ENCODE peak calls at places on chromosomes 4 and X, in seven cellular contexts. T, H, V, S, C, Y and I are unnamed samples.
A peak's percentile ranks its signal among the peaks of the same experiment; 100 is the strongest.

GRCh38 chrX:79182616-79183015 is 38.1 kb downstream of the GPR174 start:
- DNase-seq in T (no peak), H (no peak), V (peak; percentile 84), S (no peak), C (no peak), Y (no peak), I (no peak)

GRCh38 chr4:40827774-40828173 is 78.0 kb downstream of the NSUN7 start:
- DNase-seq in T (no peak), H (no peak), V (no peak), S (no peak), C (no peak), Y (no peak), I (no peak)

GRCh38 chr4:157014621-157015591 is 43.3 kb upstream of the PDGFC start:
- DNase-seq in T (peak; percentile 29), H (no peak), V (no peak), S (no peak), C (no peak), Y (no peak), I (no peak)

GRCh38 chrX:9369802-9370291 is 95.0 kb upstream of the TBL1X start:
- DNase-seq in T (no peak), H (no peak), V (no peak), S (no peak), C (no peak), Y (no peak), I (no peak)

GRCh38 chr4:82268050-82268825 is 105.6 kb downstream of the HNRNPD start:
- DNase-seq in T (peak; percentile 29), H (peak; percentile 57), V (no peak), S (peak; percentile 53), C (peak; percentile 51), Y (peak; percentile 51), I (peak; percentile 51)

GRCh38 chr4:183185018-183185417 is 86.0 kb downstream of the WWC2 start:
- DNase-seq in T (no peak), H (no peak), V (no peak), S (no peak), C (no peak), Y (no peak), I (no peak)

GRCh38 chr4:2437475-2438215 is 18.9 kb downstream of the CFAP99 start:
- DNase-seq in T (no peak), H (no peak), V (no peak), S (no peak), C (no peak), Y (no peak), I (no peak)

GRCh38 chr4:153759407-153760226 is at the start of gene RNF175:
- DNase-seq in T (no peak), H (peak; percentile 90), V (no peak), S (no peak), C (no peak), Y (peak; percentile 71), I (no peak)

GRCh38 chr4:69860007-69860406 is at the start of gene SULT1E1:
- DNase-seq in T (no peak), H (no peak), V (no peak), S (no peak), C (no peak), Y (no peak), I (no peak)

GRCh38 chr4:143344011-143344410 is 7.3 kb downstream of the GAB1 start:
- DNase-seq in T (no peak), H (no peak), V (no peak), S (no peak), C (no peak), Y (no peak), I (no peak)

GRCh38 chr4:59091376-59092142 is 1981.4 kb upstream of the IGFBP7 start:
- DNase-seq in T (no peak), H (no peak), V (no peak), S (no peak), C (no peak), Y (peak; percentile 45), I (no peak)

GRCh38 chr4:162565730-162566129 is 401.9 kb upstream of the FSTL5 start:
- DNase-seq in T (no peak), H (no peak), V (no peak), S (no peak), C (no peak), Y (no peak), I (no peak)

GRCh38 chrX:45070116-45071007 is 130.3 kb downstream of the DIPK2B start:
- DNase-seq in T (peak; percentile 24), H (peak; percentile 36), V (peak; percentile 45), S (peak; percentile 12), C (peak; percentile 12), Y (no peak), I (peak; percentile 5)

GRCh38 chrX:76184276-76184675 is 11.4 kb downstream of the PBDC1 start:
- DNase-seq in T (no peak), H (no peak), V (no peak), S (no peak), C (no peak), Y (no peak), I (no peak)

GRCh38 chrX:46576458-46576857 is 2.9 kb downstream of the CHST7 start:
- DNase-seq in T (no peak), H (no peak), V (no peak), S (no peak), C (no peak), Y (no peak), I (no peak)

GRCh38 chr4:81452452-81453011 is 19.2 kb downstream of the RASGEF1B start:
- DNase-seq in T (no peak), H (no peak), V (no peak), S (no peak), C (no peak), Y (no peak), I (no peak)

GRCh38 chrX:10634681-10635161 is 14.3 kb upstream of the MID1 start:
- DNase-seq in T (peak; percentile 81), H (no peak), V (no peak), S (no peak), C (no peak), Y (no peak), I (no peak)

GRCh38 chr4:88619973-88620372 is 27.7 kb downstream of the HERC3 start:
- DNase-seq in T (no peak), H (no peak), V (no peak), S (no peak), C (no peak), Y (no peak), I (no peak)

GRCh38 chr4:55173580-55173979 is 48.2 kb upstream of the KDR start:
- DNase-seq in T (no peak), H (no peak), V (no peak), S (no peak), C (no peak), Y (no peak), I (no peak)

GRCh38 chrX:74449937-74450330 is 28.6 kb downstream of the SLC16A2 start:
- DNase-seq in T (no peak), H (no peak), V (no peak), S (no peak), C (no peak), Y (no peak), I (no peak)

GRCh38 chrX:119790977-119791436 is 423 bp downstream of the RPL39 start:
- DNase-seq in T (no peak), H (peak; percentile 62), V (no peak), S (peak; percentile 31), C (peak; percentile 30), Y (no peak), I (no peak)

GRCh38 chr4:5801696-5802095 is 90.7 kb downstream of the EVC start:
- DNase-seq in T (no peak), H (no peak), V (no peak), S (no peak), C (no peak), Y (no peak), I (no peak)

GRCh38 chr4:175542787-175543186 is 269.3 kb downstream of the GPM6A start:
- DNase-seq in T (no peak), H (peak; percentile 13), V (no peak), S (no peak), C (no peak), Y (no peak), I (no peak)

GRCh38 chr4:92163348-92163747 is 140.4 kb upstream of the GRID2 start:
- DNase-seq in T (peak; percentile 16), H (no peak), V (no peak), S (no peak), C (no peak), Y (no peak), I (no peak)

GRCh38 chr4:161496-162284 is 37.4 kb downstream of the ZNF718 start:
- DNase-seq in T (no peak), H (no peak), V (no peak), S (no peak), C (no peak), Y (no peak), I (no peak)
- TF ChIP-seq YY1 in T (no peak), H (no peak), V (no peak), S (no peak), C (no peak), Y (no peak), I (no peak)

DNA sequence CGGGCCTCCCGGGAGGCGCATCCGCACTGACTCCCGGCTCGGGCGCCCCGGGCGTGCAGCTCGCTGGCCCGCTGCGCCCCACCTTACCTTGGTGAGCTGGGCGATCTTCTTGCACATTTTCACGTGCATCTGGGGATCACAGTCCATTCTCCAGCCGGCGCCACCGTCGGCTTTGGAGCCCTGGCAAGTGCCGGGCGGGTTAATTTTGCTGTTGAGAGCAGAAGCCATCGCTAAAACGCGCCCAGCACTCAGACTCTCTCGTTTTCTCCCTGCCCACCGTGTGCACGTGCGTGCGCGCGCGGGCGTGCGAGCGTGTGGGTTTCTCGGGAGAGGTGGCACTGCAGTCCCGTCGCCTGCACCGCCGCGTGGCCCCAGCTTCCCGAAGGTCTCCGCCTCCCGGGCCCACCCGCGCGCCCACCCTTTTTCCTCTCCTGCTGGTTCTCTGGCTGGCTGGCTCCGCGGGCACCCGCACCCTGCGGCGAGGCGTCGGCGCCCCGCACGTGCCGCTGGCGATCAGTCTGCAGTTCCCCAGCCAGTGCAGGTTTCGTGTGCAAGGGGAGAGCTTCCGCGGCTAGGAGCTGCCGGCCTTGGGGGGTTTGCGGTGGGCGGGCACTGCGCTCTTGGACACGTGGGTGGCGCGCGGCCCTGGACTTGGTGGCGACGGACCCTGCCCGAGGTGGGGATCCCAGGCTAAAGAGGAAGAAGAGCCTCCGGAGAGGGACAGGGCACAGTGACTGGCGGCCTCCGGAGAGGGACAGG is at the start of gene FAM184B:
- DNase-seq in T (no peak), H (peak; percentile 63), V (no peak), S (no peak), C (no peak), Y (peak; percentile 70), I (no peak)
- TF ChIP-seq YY1 in T (no peak), H (no peak), V (no peak), S (no peak), C (no peak), Y (no peak), I (no peak)

GRCh38 chr4:84529169-84529751 is 30.2 kb upstream of the NKX6-1 start:
- DNase-seq in T (peak; percentile 21), H (peak; percentile 11), V (no peak), S (peak; percentile 16), C (peak; percentile 16), Y (no peak), I (no peak)
- TF ChIP-seq YY1 in T (no peak), H (no peak), V (no peak), S (no peak), C (no peak), Y (no peak), I (no peak)

DNA sequence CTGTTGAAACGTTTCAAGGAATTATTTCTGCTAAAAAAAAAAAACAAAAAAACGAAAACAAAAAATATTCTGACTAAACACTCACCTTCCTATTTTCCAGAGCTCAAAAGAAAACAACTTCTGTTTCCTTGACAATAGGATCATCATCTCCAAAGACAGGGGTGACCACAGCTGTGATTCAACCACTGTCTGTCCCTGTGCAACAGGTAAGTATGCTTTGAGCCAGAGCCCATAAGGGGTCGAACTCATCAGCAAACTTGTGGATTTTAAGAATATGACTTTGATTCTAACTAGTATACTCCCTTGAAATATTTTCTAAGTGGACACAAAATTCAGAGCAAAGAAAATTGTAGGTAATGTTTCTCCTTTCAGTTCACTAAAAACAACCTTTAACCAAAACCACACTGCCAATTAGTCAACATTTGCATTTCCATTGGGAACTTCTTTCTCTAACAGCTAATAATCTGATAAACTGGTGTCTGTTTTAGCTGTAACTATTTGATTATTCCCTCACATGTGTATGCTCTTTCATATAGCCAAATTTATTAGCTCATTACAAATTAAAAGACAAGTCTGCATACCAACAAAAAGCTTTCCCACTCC is 186.1 kb downstream of the PALLD start:
- DNase-seq in T (no peak), H (no peak), V (peak; percentile 5), S (no peak), C (no peak), Y (no peak), I (no peak)
- TF ChIP-seq YY1 in T (no peak), H (no peak), V (no peak), S (no peak), C (no peak), Y (no peak), I (no peak)